ENCODE peak calls at places on chromosomes 4 and X, in eight cellular contexts. One of them, this sample, is unnamed.

GRCh38 chrX:49042581-49043219 is 457 bp downstream of the TFE3 start:
- DNase-seq in activated T-cell treated with anti-CD3 and anti-CD28 coated beads, Interleukin-2, amount 50 U/mL, for 1 hour: no peak
- DNase-seq in EL: peak
- DNase-seq in AG09309: no peak
- DNase-seq in T follicular helper cell: no peak
- DNase-seq in smooth muscle cell of the brain vasculature: no peak
- DNase-seq in T-helper 9 cell: peak
- DNase-seq in stimulated activated naive B cell treated with anti-CD40 and anti-IgM and Interleukin-4, amounts not matched to agents 10 μg/mL and 1 μg/mL and 100 μg/mL, for 72 hours: no peak
- DNase-seq in this sample: peak

GRCh38 chrX:10231461-10231860 is 74.7 kb downstream of the CLCN4 start:
- DNase-seq in activated T-cell treated with anti-CD3 and anti-CD28 coated beads, Interleukin-2, amount 50 U/mL, for 1 hour: no peak
- DNase-seq in EL: no peak
- DNase-seq in AG09309: no peak
- DNase-seq in T follicular helper cell: no peak
- DNase-seq in smooth muscle cell of the brain vasculature: no peak
- DNase-seq in T-helper 9 cell: no peak
- DNase-seq in stimulated activated naive B cell treated with anti-CD40 and anti-IgM and Interleukin-4, amounts not matched to agents 10 μg/mL and 1 μg/mL and 100 μg/mL, for 72 hours: no peak
- DNase-seq in this sample: no peak

GRCh38 chr4:24573582-24573981 is 10.8 kb downstream of the DHX15 start:
- DNase-seq in activated T-cell treated with anti-CD3 and anti-CD28 coated beads, Interleukin-2, amount 50 U/mL, for 1 hour: no peak
- DNase-seq in EL: no peak
- DNase-seq in AG09309: no peak
- DNase-seq in T follicular helper cell: no peak
- DNase-seq in smooth muscle cell of the brain vasculature: no peak
- DNase-seq in T-helper 9 cell: no peak
- DNase-seq in stimulated activated naive B cell treated with anti-CD40 and anti-IgM and Interleukin-4, amounts not matched to agents 10 μg/mL and 1 μg/mL and 100 μg/mL, for 72 hours: no peak
- DNase-seq in this sample: no peak

GRCh38 chr4:1009647-1010521 is 1.5 kb upstream of the FGFRL1 start:
- DNase-seq in activated T-cell treated with anti-CD3 and anti-CD28 coated beads, Interleukin-2, amount 50 U/mL, for 1 hour: peak
- DNase-seq in EL: peak
- DNase-seq in AG09309: no peak
- DNase-seq in T follicular helper cell: peak
- DNase-seq in smooth muscle cell of the brain vasculature: no peak
- DNase-seq in T-helper 9 cell: peak
- DNase-seq in stimulated activated naive B cell treated with anti-CD40 and anti-IgM and Interleukin-4, amounts not matched to agents 10 μg/mL and 1 μg/mL and 100 μg/mL, for 72 hours: peak
- DNase-seq in this sample: peak

GRCh38 chr4:2786152-2786671 is 6.7 kb upstream of the SH3BP2 start:
- DNase-seq in activated T-cell treated with anti-CD3 and anti-CD28 coated beads, Interleukin-2, amount 50 U/mL, for 1 hour: peak
- DNase-seq in EL: no peak
- DNase-seq in AG09309: no peak
- DNase-seq in T follicular helper cell: peak
- DNase-seq in smooth muscle cell of the brain vasculature: no peak
- DNase-seq in T-helper 9 cell: peak
- DNase-seq in stimulated activated naive B cell treated with anti-CD40 and anti-IgM and Interleukin-4, amounts not matched to agents 10 μg/mL and 1 μg/mL and 100 μg/mL, for 72 hours: peak
- DNase-seq in this sample: peak

GRCh38 chr4:81600511-81601269 is 129.0 kb upstream of the RASGEF1B start:
- DNase-seq in activated T-cell treated with anti-CD3 and anti-CD28 coated beads, Interleukin-2, amount 50 U/mL, for 1 hour: no peak
- DNase-seq in EL: no peak
- DNase-seq in AG09309: no peak
- DNase-seq in T follicular helper cell: no peak
- DNase-seq in smooth muscle cell of the brain vasculature: no peak
- DNase-seq in T-helper 9 cell: no peak
- DNase-seq in stimulated activated naive B cell treated with anti-CD40 and anti-IgM and Interleukin-4, amounts not matched to agents 10 μg/mL and 1 μg/mL and 100 μg/mL, for 72 hours: no peak
- DNase-seq in this sample: no peak

GRCh38 chr4:150573534-150573933 is 8.4 kb upstream of the MAB21L2 start:
- DNase-seq in activated T-cell treated with anti-CD3 and anti-CD28 coated beads, Interleukin-2, amount 50 U/mL, for 1 hour: no peak
- DNase-seq in EL: peak
- DNase-seq in AG09309: peak
- DNase-seq in T follicular helper cell: no peak
- DNase-seq in smooth muscle cell of the brain vasculature: no peak
- DNase-seq in T-helper 9 cell: no peak
- DNase-seq in stimulated activated naive B cell treated with anti-CD40 and anti-IgM and Interleukin-4, amounts not matched to agents 10 μg/mL and 1 μg/mL and 100 μg/mL, for 72 hours: no peak
- DNase-seq in this sample: no peak

GRCh38 chr4:37722000-37722638 is 35.9 kb upstream of the RELL1 start:
- DNase-seq in activated T-cell treated with anti-CD3 and anti-CD28 coated beads, Interleukin-2, amount 50 U/mL, for 1 hour: no peak
- DNase-seq in EL: no peak
- DNase-seq in AG09309: no peak
- DNase-seq in T follicular helper cell: no peak
- DNase-seq in smooth muscle cell of the brain vasculature: no peak
- DNase-seq in T-helper 9 cell: no peak
- DNase-seq in stimulated activated naive B cell treated with anti-CD40 and anti-IgM and Interleukin-4, amounts not matched to agents 10 μg/mL and 1 μg/mL and 100 μg/mL, for 72 hours: no peak
- DNase-seq in this sample: peak

GRCh38 chr4:187606581-187606980 is 389.0 kb upstream of the ZFP42 start:
- DNase-seq in activated T-cell treated with anti-CD3 and anti-CD28 coated beads, Interleukin-2, amount 50 U/mL, for 1 hour: no peak
- DNase-seq in EL: peak
- DNase-seq in AG09309: peak
- DNase-seq in T follicular helper cell: no peak
- DNase-seq in smooth muscle cell of the brain vasculature: no peak
- DNase-seq in T-helper 9 cell: no peak
- DNase-seq in stimulated activated naive B cell treated with anti-CD40 and anti-IgM and Interleukin-4, amounts not matched to agents 10 μg/mL and 1 μg/mL and 100 μg/mL, for 72 hours: no peak
- DNase-seq in this sample: no peak

GRCh38 chr4:10074767-10075105 is 41.9 kb downstream of the WDR1 start:
- DNase-seq in activated T-cell treated with anti-CD3 and anti-CD28 coated beads, Interleukin-2, amount 50 U/mL, for 1 hour: no peak
- DNase-seq in EL: peak
- DNase-seq in AG09309: no peak
- DNase-seq in T follicular helper cell: no peak
- DNase-seq in smooth muscle cell of the brain vasculature: no peak
- DNase-seq in T-helper 9 cell: no peak
- DNase-seq in stimulated activated naive B cell treated with anti-CD40 and anti-IgM and Interleukin-4, amounts not matched to agents 10 μg/mL and 1 μg/mL and 100 μg/mL, for 72 hours: no peak
- DNase-seq in this sample: no peak

GRCh38 chr4:185587444-185588161 is 52.3 kb upstream of the PDLIM3 start:
- DNase-seq in activated T-cell treated with anti-CD3 and anti-CD28 coated beads, Interleukin-2, amount 50 U/mL, for 1 hour: peak
- DNase-seq in EL: no peak
- DNase-seq in AG09309: no peak
- DNase-seq in T follicular helper cell: peak
- DNase-seq in smooth muscle cell of the brain vasculature: no peak
- DNase-seq in T-helper 9 cell: peak
- DNase-seq in stimulated activated naive B cell treated with anti-CD40 and anti-IgM and Interleukin-4, amounts not matched to agents 10 μg/mL and 1 μg/mL and 100 μg/mL, for 72 hours: peak
- DNase-seq in this sample: peak

GRCh38 chr4:99165978-99166377 is 21.9 kb upstream of the ADH4 start:
- DNase-seq in activated T-cell treated with anti-CD3 and anti-CD28 coated beads, Interleukin-2, amount 50 U/mL, for 1 hour: no peak
- DNase-seq in EL: no peak
- DNase-seq in AG09309: no peak
- DNase-seq in T follicular helper cell: no peak
- DNase-seq in smooth muscle cell of the brain vasculature: no peak
- DNase-seq in T-helper 9 cell: no peak
- DNase-seq in stimulated activated naive B cell treated with anti-CD40 and anti-IgM and Interleukin-4, amounts not matched to agents 10 μg/mL and 1 μg/mL and 100 μg/mL, for 72 hours: no peak
- DNase-seq in this sample: no peak

GRCh38 chrX:30580641-30581040 is 3.1 kb upstream of the TASL start:
- DNase-seq in activated T-cell treated with anti-CD3 and anti-CD28 coated beads, Interleukin-2, amount 50 U/mL, for 1 hour: no peak
- DNase-seq in EL: peak
- DNase-seq in AG09309: no peak
- DNase-seq in T follicular helper cell: no peak
- DNase-seq in smooth muscle cell of the brain vasculature: no peak
- DNase-seq in T-helper 9 cell: no peak
- DNase-seq in stimulated activated naive B cell treated with anti-CD40 and anti-IgM and Interleukin-4, amounts not matched to agents 10 μg/mL and 1 μg/mL and 100 μg/mL, for 72 hours: no peak
- DNase-seq in this sample: no peak

GRCh38 chr4:10117424-10118354 is 1.1 kb upstream of the WDR1 start:
- DNase-seq in activated T-cell treated with anti-CD3 and anti-CD28 coated beads, Interleukin-2, amount 50 U/mL, for 1 hour: no peak
- DNase-seq in EL: peak
- DNase-seq in AG09309: no peak
- DNase-seq in T follicular helper cell: no peak
- DNase-seq in smooth muscle cell of the brain vasculature: no peak
- DNase-seq in T-helper 9 cell: peak
- DNase-seq in stimulated activated naive B cell treated with anti-CD40 and anti-IgM and Interleukin-4, amounts not matched to agents 10 μg/mL and 1 μg/mL and 100 μg/mL, for 72 hours: peak
- DNase-seq in this sample: peak

GRCh38 chrX:153633607-153634180 is 13.3 kb upstream of the DUSP9 start:
- DNase-seq in activated T-cell treated with anti-CD3 and anti-CD28 coated beads, Interleukin-2, amount 50 U/mL, for 1 hour: no peak
- DNase-seq in EL: no peak
- DNase-seq in AG09309: no peak
- DNase-seq in T follicular helper cell: no peak
- DNase-seq in smooth muscle cell of the brain vasculature: no peak
- DNase-seq in T-helper 9 cell: no peak
- DNase-seq in stimulated activated naive B cell treated with anti-CD40 and anti-IgM and Interleukin-4, amounts not matched to agents 10 μg/mL and 1 μg/mL and 100 μg/mL, for 72 hours: no peak
- DNase-seq in this sample: no peak

GRCh38 chr4:11439836-11440235 is 11.1 kb upstream of the HS3ST1 start:
- DNase-seq in activated T-cell treated with anti-CD3 and anti-CD28 coated beads, Interleukin-2, amount 50 U/mL, for 1 hour: no peak
- DNase-seq in EL: no peak
- DNase-seq in AG09309: no peak
- DNase-seq in T follicular helper cell: no peak
- DNase-seq in smooth muscle cell of the brain vasculature: no peak
- DNase-seq in T-helper 9 cell: no peak
- DNase-seq in stimulated activated naive B cell treated with anti-CD40 and anti-IgM and Interleukin-4, amounts not matched to agents 10 μg/mL and 1 μg/mL and 100 μg/mL, for 72 hours: no peak
- DNase-seq in this sample: no peak

GRCh38 chr4:123833156-123833555 is 436.6 kb downstream of the SPRY1 start:
- DNase-seq in activated T-cell treated with anti-CD3 and anti-CD28 coated beads, Interleukin-2, amount 50 U/mL, for 1 hour: no peak
- DNase-seq in EL: peak
- DNase-seq in AG09309: no peak
- DNase-seq in T follicular helper cell: no peak
- DNase-seq in smooth muscle cell of the brain vasculature: no peak
- DNase-seq in T-helper 9 cell: no peak
- DNase-seq in stimulated activated naive B cell treated with anti-CD40 and anti-IgM and Interleukin-4, amounts not matched to agents 10 μg/mL and 1 μg/mL and 100 μg/mL, for 72 hours: no peak
- DNase-seq in this sample: no peak

GRCh38 chr4:152115794-152116193 is 355.0 kb upstream of the GATB start:
- DNase-seq in activated T-cell treated with anti-CD3 and anti-CD28 coated beads, Interleukin-2, amount 50 U/mL, for 1 hour: peak
- DNase-seq in EL: no peak
- DNase-seq in AG09309: no peak
- DNase-seq in T follicular helper cell: no peak
- DNase-seq in smooth muscle cell of the brain vasculature: no peak
- DNase-seq in T-helper 9 cell: no peak
- DNase-seq in stimulated activated naive B cell treated with anti-CD40 and anti-IgM and Interleukin-4, amounts not matched to agents 10 μg/mL and 1 μg/mL and 100 μg/mL, for 72 hours: no peak
- DNase-seq in this sample: peak

GRCh38 chr4:152258804-152259708 is 276.8 kb downstream of the FBXW7 start:
- DNase-seq in activated T-cell treated with anti-CD3 and anti-CD28 coated beads, Interleukin-2, amount 50 U/mL, for 1 hour: no peak
- DNase-seq in EL: peak
- DNase-seq in AG09309: peak
- DNase-seq in T follicular helper cell: no peak
- DNase-seq in smooth muscle cell of the brain vasculature: no peak
- DNase-seq in T-helper 9 cell: no peak
- DNase-seq in stimulated activated naive B cell treated with anti-CD40 and anti-IgM and Interleukin-4, amounts not matched to agents 10 μg/mL and 1 μg/mL and 100 μg/mL, for 72 hours: no peak
- DNase-seq in this sample: no peak

GRCh38 chr4:76579596-76580375 is 144.8 kb downstream of the SHROOM3 start:
- DNase-seq in activated T-cell treated with anti-CD3 and anti-CD28 coated beads, Interleukin-2, amount 50 U/mL, for 1 hour: no peak
- DNase-seq in EL: no peak
- DNase-seq in AG09309: no peak
- DNase-seq in T follicular helper cell: no peak
- DNase-seq in smooth muscle cell of the brain vasculature: no peak
- DNase-seq in T-helper 9 cell: no peak
- DNase-seq in stimulated activated naive B cell treated with anti-CD40 and anti-IgM and Interleukin-4, amounts not matched to agents 10 μg/mL and 1 μg/mL and 100 μg/mL, for 72 hours: no peak
- DNase-seq in this sample: no peak

GRCh38 chr4:23166919-23167318 is 474.2 kb downstream of the GBA3 start:
- DNase-seq in activated T-cell treated with anti-CD3 and anti-CD28 coated beads, Interleukin-2, amount 50 U/mL, for 1 hour: no peak
- DNase-seq in EL: no peak
- DNase-seq in AG09309: no peak
- DNase-seq in T follicular helper cell: no peak
- DNase-seq in smooth muscle cell of the brain vasculature: no peak
- DNase-seq in T-helper 9 cell: no peak
- DNase-seq in stimulated activated naive B cell treated with anti-CD40 and anti-IgM and Interleukin-4, amounts not matched to agents 10 μg/mL and 1 μg/mL and 100 μg/mL, for 72 hours: no peak
- DNase-seq in this sample: no peak

GRCh38 chr4:25948051-25948450 is 34.0 kb downstream of the SMIM20 start:
- DNase-seq in activated T-cell treated with anti-CD3 and anti-CD28 coated beads, Interleukin-2, amount 50 U/mL, for 1 hour: no peak
- DNase-seq in EL: no peak
- DNase-seq in AG09309: no peak
- DNase-seq in T follicular helper cell: no peak
- DNase-seq in smooth muscle cell of the brain vasculature: no peak
- DNase-seq in T-helper 9 cell: no peak
- DNase-seq in stimulated activated naive B cell treated with anti-CD40 and anti-IgM and Interleukin-4, amounts not matched to agents 10 μg/mL and 1 μg/mL and 100 μg/mL, for 72 hours: no peak
- DNase-seq in this sample: no peak

GRCh38 chr4:85005865-85006377 is 39.4 kb upstream of the WDFY3 start:
- DNase-seq in activated T-cell treated with anti-CD3 and anti-CD28 coated beads, Interleukin-2, amount 50 U/mL, for 1 hour: no peak
- DNase-seq in EL: peak
- DNase-seq in AG09309: peak
- DNase-seq in T follicular helper cell: no peak
- DNase-seq in smooth muscle cell of the brain vasculature: peak
- DNase-seq in T-helper 9 cell: no peak
- DNase-seq in stimulated activated naive B cell treated with anti-CD40 and anti-IgM and Interleukin-4, amounts not matched to agents 10 μg/mL and 1 μg/mL and 100 μg/mL, for 72 hours: no peak
- DNase-seq in this sample: no peak

GRCh38 chr4:184747034-184747830 is 13.3 kb upstream of the CENPU start:
- DNase-seq in activated T-cell treated with anti-CD3 and anti-CD28 coated beads, Interleukin-2, amount 50 U/mL, for 1 hour: no peak
- DNase-seq in EL: no peak
- DNase-seq in AG09309: no peak
- DNase-seq in T follicular helper cell: no peak
- DNase-seq in smooth muscle cell of the brain vasculature: no peak
- DNase-seq in T-helper 9 cell: no peak
- DNase-seq in stimulated activated naive B cell treated with anti-CD40 and anti-IgM and Interleukin-4, amounts not matched to agents 10 μg/mL and 1 μg/mL and 100 μg/mL, for 72 hours: no peak
- DNase-seq in this sample: no peak

GRCh38 chr4:34464196-34464595 is 1780.1 kb downstream of the ARAP2 start:
- DNase-seq in activated T-cell treated with anti-CD3 and anti-CD28 coated beads, Interleukin-2, amount 50 U/mL, for 1 hour: no peak
- DNase-seq in EL: no peak
- DNase-seq in AG09309: no peak
- DNase-seq in T follicular helper cell: no peak
- DNase-seq in smooth muscle cell of the brain vasculature: no peak
- DNase-seq in T-helper 9 cell: no peak
- DNase-seq in stimulated activated naive B cell treated with anti-CD40 and anti-IgM and Interleukin-4, amounts not matched to agents 10 μg/mL and 1 μg/mL and 100 μg/mL, for 72 hours: no peak
- DNase-seq in this sample: no peak

GRCh38 chrX:10554612-10555270 is 65.6 kb downstream of the MID1 start:
- DNase-seq in activated T-cell treated with anti-CD3 and anti-CD28 coated beads, Interleukin-2, amount 50 U/mL, for 1 hour: no peak
- DNase-seq in EL: no peak
- DNase-seq in AG09309: no peak
- DNase-seq in T follicular helper cell: no peak
- DNase-seq in smooth muscle cell of the brain vasculature: no peak
- DNase-seq in T-helper 9 cell: no peak
- DNase-seq in stimulated activated naive B cell treated with anti-CD40 and anti-IgM and Interleukin-4, amounts not matched to agents 10 μg/mL and 1 μg/mL and 100 μg/mL, for 72 hours: no peak
- DNase-seq in this sample: no peak

GRCh38 chrX:8815460-8816065 is 14.4 kb upstream of the FAM9A start:
- DNase-seq in activated T-cell treated with anti-CD3 and anti-CD28 coated beads, Interleukin-2, amount 50 U/mL, for 1 hour: no peak
- DNase-seq in EL: peak
- DNase-seq in AG09309: no peak
- DNase-seq in T follicular helper cell: no peak
- DNase-seq in smooth muscle cell of the brain vasculature: no peak
- DNase-seq in T-helper 9 cell: no peak
- DNase-seq in stimulated activated naive B cell treated with anti-CD40 and anti-IgM and Interleukin-4, amounts not matched to agents 10 μg/mL and 1 μg/mL and 100 μg/mL, for 72 hours: no peak
- DNase-seq in this sample: peak

GRCh38 chr4:174318829-174319764 is 35.4 kb downstream of the CEP44 start:
- DNase-seq in activated T-cell treated with anti-CD3 and anti-CD28 coated beads, Interleukin-2, amount 50 U/mL, for 1 hour: no peak
- DNase-seq in EL: peak
- DNase-seq in AG09309: no peak
- DNase-seq in T follicular helper cell: no peak
- DNase-seq in smooth muscle cell of the brain vasculature: peak
- DNase-seq in T-helper 9 cell: no peak
- DNase-seq in stimulated activated naive B cell treated with anti-CD40 and anti-IgM and Interleukin-4, amounts not matched to agents 10 μg/mL and 1 μg/mL and 100 μg/mL, for 72 hours: no peak
- DNase-seq in this sample: no peak

GRCh38 chrX:69314436-69315348 is 149.4 kb upstream of the PJA1 start:
- DNase-seq in activated T-cell treated with anti-CD3 and anti-CD28 coated beads, Interleukin-2, amount 50 U/mL, for 1 hour: no peak
- DNase-seq in EL: no peak
- DNase-seq in AG09309: no peak
- DNase-seq in T follicular helper cell: no peak
- DNase-seq in smooth muscle cell of the brain vasculature: no peak
- DNase-seq in T-helper 9 cell: no peak
- DNase-seq in stimulated activated naive B cell treated with anti-CD40 and anti-IgM and Interleukin-4, amounts not matched to agents 10 μg/mL and 1 μg/mL and 100 μg/mL, for 72 hours: no peak
- DNase-seq in this sample: no peak

GRCh38 chr4:76194325-76194724 is 19.3 kb downstream of the SCARB2 start:
- DNase-seq in activated T-cell treated with anti-CD3 and anti-CD28 coated beads, Interleukin-2, amount 50 U/mL, for 1 hour: no peak
- DNase-seq in EL: peak
- DNase-seq in AG09309: peak
- DNase-seq in T follicular helper cell: no peak
- DNase-seq in smooth muscle cell of the brain vasculature: no peak
- DNase-seq in T-helper 9 cell: no peak
- DNase-seq in stimulated activated naive B cell treated with anti-CD40 and anti-IgM and Interleukin-4, amounts not matched to agents 10 μg/mL and 1 μg/mL and 100 μg/mL, for 72 hours: no peak
- DNase-seq in this sample: no peak

This sample was measured in stimulated activated naive CD4-positive, alpha-beta T cell.